ENCODE peak calls at places on chromosomes 6 and 20, in five cellular contexts. R, M, S, L and W are unnamed samples.
A peak's percentile ranks its signal among the peaks of the same experiment; 100 is the strongest.

GRCh38 chr20:59771506-59772372 is 161.7 kb downstream of the SYCP2 start:
- DNase-seq in R (no peak), M (no peak), S (no peak), L (no peak), W (no peak)

GRCh38 chr6:142945446-142946180 is 637 bp upstream of the HIVEP2 start:
- DNase-seq in R (peak; percentile 44), M (no peak), S (peak; percentile 68), L (peak; percentile 48), W (peak; percentile 73)

GRCh38 chr6:74087898-74088297 is 391.9 kb downstream of the CD109 start:
- DNase-seq in R (peak; percentile 48), M (peak; percentile 46), S (no peak), L (peak; percentile 42), W (peak; percentile 18)

GRCh38 chr6:166268431-166268830 is 39.8 kb downstream of the PRR18 start:
- DNase-seq in R (no peak), M (no peak), S (no peak), L (no peak), W (no peak)

GRCh38 chr6:8236956-8237355 is 134.6 kb upstream of the EEF1E1 start:
- DNase-seq in R (no peak), M (no peak), S (no peak), L (no peak), W (no peak)

GRCh38 chr6:42781546-42781810 is 374 bp upstream of the BICRAL start:
- DNase-seq in R (peak; percentile 39), M (peak; percentile 34), S (peak; percentile 37), L (peak; percentile 23), W (peak; percentile 41)

GRCh38 chr20:1094706-1095220 is 23.6 kb upstream of the PSMF1 start:
- DNase-seq in R (peak; percentile 30), M (no peak), S (no peak), L (peak; percentile 23), W (no peak)

GRCh38 chr20:54219751-54220426 is 12.0 kb downstream of the PFDN4 start:
- DNase-seq in R (peak; percentile 68), M (peak; percentile 77), S (no peak), L (peak; percentile 62), W (peak; percentile 31)

GRCh38 chr6:114524081-114524480 is 181.3 kb upstream of the HS3ST5 start:
- DNase-seq in R (no peak), M (no peak), S (no peak), L (no peak), W (no peak)

GRCh38 chr6:115067690-115068447 is 725.0 kb upstream of the HS3ST5 start:
- DNase-seq in R (no peak), M (no peak), S (no peak), L (no peak), W (no peak)

GRCh38 chr6:160030103-160030502 is 61.2 kb downstream of the IGF2R start:
- DNase-seq in R (peak; percentile 97), M (peak; percentile 96), S (no peak), L (peak; percentile 82), W (no peak)

GRCh38 chr6:74834967-74835366 is 370.9 kb downstream of the COL12A1 start:
- DNase-seq in R (peak; percentile 13), M (no peak), S (no peak), L (no peak), W (no peak)

GRCh38 chr20:10478205-10478604 is 43.1 kb downstream of the SLX4IP start:
- DNase-seq in R (no peak), M (no peak), S (no peak), L (no peak), W (no peak)

GRCh38 chr6:11093065-11093590 is 506 bp upstream of the SMIM13 start:
- DNase-seq in R (peak; percentile 29), M (peak; percentile 34), S (no peak), L (peak; percentile 39), W (no peak)

GRCh38 chr20:45857836-45858250 is 429 bp downstream of the ZSWIM3 start:
- DNase-seq in R (no peak), M (no peak), S (no peak), L (peak; percentile 29), W (no peak)

GRCh38 chr6:154232013-154232920 is 124.3 kb downstream of the IPCEF1 start:
- DNase-seq in R (peak; percentile 12), M (no peak), S (no peak), L (no peak), W (no peak)

GRCh38 chr6:134903448-134903847 is 46.5 kb downstream of the ALDH8A1 start:
- DNase-seq in R (peak; percentile 64), M (no peak), S (no peak), L (peak; percentile 20), W (no peak)

GRCh38 chr6:145811741-145812140 is 2.9 kb downstream of the FBXO30 start:
- DNase-seq in R (no peak), M (no peak), S (no peak), L (no peak), W (no peak)

GRCh38 chr20:25247666-25248500 is at the start of gene PYGB:
- DNase-seq in R (peak; percentile 76), M (peak; percentile 84), S (peak; percentile 77), L (peak; percentile 87), W (peak; percentile 94)

GRCh38 chr20:43409041-43409913 is 48.4 kb upstream of the SRSF6 start:
- DNase-seq in R (peak; percentile 53), M (peak; percentile 73), S (no peak), L (peak; percentile 67), W (peak; percentile 57)

GRCh38 chr20:62953839-62954703 is 1.6 kb downstream of the SLC17A9 start:
- DNase-seq in R (peak; percentile 81), M (peak; percentile 71), S (peak; percentile 77), L (peak; percentile 51), W (peak; percentile 98)

GRCh38 chr20:57882451-57883161 is 172.8 kb upstream of the PMEPA1 start:
- DNase-seq in R (no peak), M (no peak), S (no peak), L (no peak), W (no peak)

GRCh38 chr6:19070520-19070919 is 683.4 kb downstream of the RNF144B start:
- DNase-seq in R (no peak), M (no peak), S (no peak), L (peak; percentile 2), W (no peak)

GRCh38 chr6:32819729-32820128 is 2.9 kb upstream of the HLA-DOB start:
- DNase-seq in R (peak; percentile 94), M (peak; percentile 38), S (no peak), L (peak; percentile 45), W (peak; percentile 34)

GRCh38 chr6:131061771-131062160 is 1.3 kb downstream of the EPB41L2 start:
- DNase-seq in R (no peak), M (no peak), S (peak; percentile 12), L (peak; percentile 36), W (peak; percentile 36)

GRCh38 chr20:44017905-44018683 is 103.4 kb downstream of the TOX2 start:
- DNase-seq in R (peak; percentile 87), M (peak; percentile 79), S (no peak), L (peak; percentile 92), W (no peak)

GRCh38 chr20:62792182-62792939 is 3.9 kb upstream of the MRGBP start:
- DNase-seq in R (no peak), M (no peak), S (no peak), L (no peak), W (no peak)

GRCh38 chr6:36296240-36296639 is 26.4 kb downstream of the PNPLA1 start:
- DNase-seq in R (peak; percentile 45), M (peak; percentile 31), S (no peak), L (no peak), W (no peak)

GRCh38 chr6:155157101-155157500 is 106.7 kb upstream of the CLDN20 start:
- DNase-seq in R (no peak), M (no peak), S (no peak), L (no peak), W (no peak)

GRCh38 chr20:56779452-56780143 is 150.5 kb downstream of the TFAP2C start:
- DNase-seq in R (no peak), M (no peak), S (no peak), L (no peak), W (no peak)

DNA sequence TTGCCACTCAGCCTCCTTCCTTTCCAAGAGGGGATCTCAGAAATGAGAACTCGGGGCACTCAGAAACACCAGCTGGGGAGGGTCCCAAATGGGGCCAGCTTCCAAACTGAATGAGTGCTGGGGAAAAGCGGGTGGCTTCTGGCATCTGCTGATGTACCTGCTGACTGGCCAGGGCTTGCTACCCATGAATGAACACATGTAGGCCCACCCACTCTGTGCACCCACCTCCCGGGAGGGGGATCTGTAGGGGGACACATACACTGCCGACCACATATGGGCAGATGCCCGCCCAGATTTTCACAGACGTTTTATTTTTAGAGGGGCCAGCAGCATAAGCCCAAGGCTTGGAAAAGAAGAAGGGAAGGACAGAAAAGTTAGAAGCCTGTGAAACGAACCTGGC is 231.9 kb upstream of the RNF24 start:
- DNase-seq in R (no peak), M (no peak), S (no peak), L (no peak), W (no peak)
- H3K4me3 ChIP-seq in R (no peak overlapping the region), M (no peak overlapping the region), S (no peak overlapping the region), L (peak overlapping the region; percentile 75), W (no peak overlapping the region)

GRCh38 chr6:41284726-41285125 is 1.8 kb downstream of the TREM1 start:
- DNase-seq in R (peak; percentile 75), M (peak; percentile 91), S (no peak), L (no peak), W (no peak)
- H3K4me3 ChIP-seq in R (no peak overlapping the region), M (no peak overlapping the region), S (no peak overlapping the region), L (no peak overlapping the region), W (no peak overlapping the region)

DNA sequence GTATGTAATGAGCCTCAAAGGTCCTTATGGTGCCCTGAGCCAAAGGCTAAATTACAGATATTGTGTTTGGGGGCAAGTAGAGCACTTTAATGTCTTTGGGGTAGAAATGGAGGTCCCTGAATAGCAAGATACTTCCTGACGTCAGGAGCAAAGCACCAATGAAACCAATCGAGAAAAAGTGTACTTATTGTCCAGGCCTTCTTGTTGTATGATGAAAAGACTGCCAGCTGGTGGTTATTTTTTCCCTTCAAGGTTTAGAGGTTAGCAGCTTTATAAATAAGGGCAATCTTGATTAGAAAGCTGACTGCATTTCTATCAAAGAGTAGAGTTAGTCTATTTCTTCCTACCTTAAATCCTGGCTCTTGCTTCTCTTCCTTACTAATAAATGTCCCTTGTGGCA is 76.1 kb upstream of the HSF2 start:
- DNase-seq in R (no peak), M (no peak), S (peak; percentile 8), L (peak; percentile 4), W (no peak)
- H3K4me3 ChIP-seq in R (no peak overlapping the region), M (peak overlapping the region; percentile 59), S (peak overlapping the region; percentile 63), L (peak overlapping the region; percentile 30), W (peak overlapping the region; percentile 45)

GRCh38 chr6:39792501-39793450 is 600 bp downstream of the DAAM2 start:
- DNase-seq in R (no peak), M (no peak), S (no peak), L (no peak), W (no peak)

GRCh38 chr6:39791311-39791710 is 865 bp upstream of the DAAM2 start:
- DNase-seq in R (peak; percentile 31), M (peak; percentile 35), S (no peak), L (peak; percentile 7), W (peak; percentile 7)

GRCh38 chr6:39791850-39792500 is at the start of gene DAAM2:
- DNase-seq in R (peak; percentile 29), M (peak; percentile 52), S (no peak), L (peak; percentile 64), W (no peak)

GRCh38 chr6:39794231-39794630 is 2.1 kb downstream of the DAAM2 start:
- DNase-seq in R (no peak), M (no peak), S (no peak), L (peak; percentile 10), W (no peak)

DNA sequence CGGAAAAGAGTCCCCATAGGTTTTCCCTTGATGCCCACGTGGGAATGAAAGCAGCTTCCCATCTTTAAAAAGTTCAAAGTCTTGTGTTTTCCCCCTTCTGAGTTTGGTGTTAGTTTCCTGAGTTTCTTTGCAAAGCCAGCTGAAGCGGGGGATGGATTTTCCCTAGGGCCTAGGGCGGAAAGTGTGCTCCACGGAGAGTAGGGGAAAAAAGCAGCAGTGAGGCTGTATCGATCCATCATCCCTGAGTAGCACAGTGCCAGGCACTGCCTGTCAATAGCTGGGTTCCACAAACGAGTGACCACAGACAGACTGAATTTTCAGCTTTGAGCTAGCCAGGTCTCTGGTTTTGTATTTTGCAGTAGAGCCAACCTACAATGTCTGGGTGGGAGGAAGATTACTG is 1.4 kb downstream of the DAAM2 start:
- DNase-seq in R (no peak), M (no peak), S (no peak), L (no peak), W (no peak)
- H3K4me3 ChIP-seq in R (peak overlapping the region; percentile 57), M (peak overlapping the region; percentile 63), S (no peak overlapping the region), L (no peak overlapping the region), W (no peak overlapping the region)